ENCODE peak calls at places on chromosomes 5 and 9, in six cellular contexts. K is spleen; Z is IMR-90; M is upper lobe of right lung; W is dorsolateral prefrontal cortex; S is CD4-positive, alpha-beta T cell. A is an unnamed sample.

GRCh38 chr5:76602094-76602726 is 21.0 kb downstream of the F2RL2 start:
- DNase-seq in K (no peak), Z (peak), M (no peak), W (no peak), S (no peak), A (peak)

GRCh38 chr9:77897292-77897691 is 134.3 kb downstream of the GNAQ start:
- DNase-seq in K (no peak), Z (peak), M (no peak), W (no peak), S (no peak), A (peak)

GRCh38 chr9:69325409-69326212 is 596 bp downstream of the ENTREP1 start:
- DNase-seq in K (no peak), Z (no peak), M (peak), W (no peak), S (no peak), A (no peak)

GRCh38 chr5:3896098-3896497 is 300.5 kb downstream of the IRX1 start:
- DNase-seq in K (no peak), Z (no peak), M (no peak), W (no peak), S (no peak), A (no peak)

GRCh38 chr5:132877466-132877865 is 4.0 kb downstream of the LEAP2 start:
- DNase-seq in K (no peak), Z (no peak), M (no peak), W (no peak), S (no peak), A (no peak)

GRCh38 chr5:71681282-71681681 is 37.8 kb upstream of the CARTPT start:
- DNase-seq in K (no peak), Z (no peak), M (no peak), W (no peak), S (no peak), A (peak)

GRCh38 chr9:134259708-134260107 is 66.5 kb upstream of the RXRA start:
- DNase-seq in K (no peak), Z (no peak), M (no peak), W (no peak), S (no peak), A (no peak)

GRCh38 chr5:16981700-16982099 is 45.6 kb upstream of the MYO10 start:
- DNase-seq in K (no peak), Z (no peak), M (no peak), W (no peak), S (no peak), A (no peak)

GRCh38 chr9:33320568-33321261 is 30.4 kb downstream of the NFX1 start:
- DNase-seq in K (no peak), Z (peak), M (no peak), W (no peak), S (no peak), A (peak)

DNA sequence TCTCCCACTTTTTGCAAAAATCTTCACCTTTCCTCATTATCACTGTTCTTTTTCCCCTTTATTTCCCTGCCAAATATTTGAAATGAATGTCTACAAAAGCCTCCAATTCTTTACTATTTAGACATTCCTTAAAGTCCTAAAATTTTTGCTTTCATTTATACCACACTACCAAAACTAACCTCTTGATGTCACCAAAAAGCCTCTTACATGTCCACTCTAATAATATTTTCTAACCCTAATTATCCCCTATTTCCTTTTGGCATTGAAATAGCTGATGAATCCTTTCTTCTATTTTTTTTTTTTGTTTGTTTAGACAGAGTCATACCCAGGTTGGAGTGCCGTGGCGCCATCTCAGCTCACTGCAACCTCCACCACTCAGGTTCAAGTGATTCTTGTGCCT is 32.3 kb upstream of the NRG2 start:
- DNase-seq in K (no peak), Z (peak), M (no peak), W (no peak), S (no peak), A (peak)
- TF ChIP-seq CTCF in K (no peak), Z (peak), M (peak), W (no peak), S (no peak), A (peak)

GRCh38 chr5:60287174-60287771 is 393.7 kb upstream of the PDE4D start:
- DNase-seq in K (no peak), Z (peak), M (peak), W (no peak), S (no peak), A (peak)
- TF ChIP-seq CTCF in K (peak), Z (no peak), M (peak), W (peak), S (no peak), A (peak)

DNA sequence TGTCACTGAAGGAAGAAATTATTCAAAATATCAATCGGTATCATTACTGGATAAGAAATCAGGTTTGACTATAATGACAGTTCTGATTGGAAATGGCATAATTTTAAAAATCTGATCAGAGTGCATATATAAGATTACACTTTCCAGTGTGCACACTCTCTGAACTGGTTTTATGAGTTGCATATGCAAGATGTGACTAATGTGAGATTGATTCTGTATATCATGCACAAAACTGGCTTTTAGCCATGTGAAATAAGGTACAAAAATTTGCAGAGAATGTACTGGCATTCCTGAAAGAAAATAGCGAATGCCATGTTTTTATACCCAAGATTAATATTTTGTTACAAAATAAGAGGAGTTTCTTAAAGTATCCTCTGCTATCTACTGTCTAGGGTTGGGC is 70.6 kb downstream of the LNPEP start:
- DNase-seq in K (no peak), Z (peak), M (no peak), W (no peak), S (no peak), A (peak)
- TF ChIP-seq CTCF in K (no peak), Z (no peak), M (no peak), W (no peak), S (no peak), A (no peak)

DNA sequence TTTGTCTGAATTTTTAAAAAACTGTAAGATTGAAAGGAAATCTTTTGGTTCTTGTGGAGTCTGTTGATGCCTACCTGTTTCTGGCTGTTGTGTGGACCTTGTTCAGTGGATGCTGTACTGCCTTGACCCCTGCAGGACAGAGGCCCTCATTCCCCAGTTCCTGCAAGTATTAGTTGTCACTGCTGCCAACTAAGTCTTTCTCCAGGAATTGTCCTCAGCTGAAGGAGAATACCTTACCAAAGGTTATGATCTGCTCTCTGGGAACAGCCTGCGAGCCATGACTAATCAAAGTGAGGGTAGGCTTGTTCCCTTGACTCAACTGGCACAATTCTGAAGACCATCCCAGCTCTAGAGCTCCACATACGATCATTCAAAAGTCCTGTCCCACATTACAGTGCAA is 145.3 kb upstream of the FST start:
- DNase-seq in K (no peak), Z (peak), M (no peak), W (no peak), S (no peak), A (peak)
- TF ChIP-seq CTCF in K (no peak), Z (peak), M (no peak), W (no peak), S (no peak), A (peak)

DNA sequence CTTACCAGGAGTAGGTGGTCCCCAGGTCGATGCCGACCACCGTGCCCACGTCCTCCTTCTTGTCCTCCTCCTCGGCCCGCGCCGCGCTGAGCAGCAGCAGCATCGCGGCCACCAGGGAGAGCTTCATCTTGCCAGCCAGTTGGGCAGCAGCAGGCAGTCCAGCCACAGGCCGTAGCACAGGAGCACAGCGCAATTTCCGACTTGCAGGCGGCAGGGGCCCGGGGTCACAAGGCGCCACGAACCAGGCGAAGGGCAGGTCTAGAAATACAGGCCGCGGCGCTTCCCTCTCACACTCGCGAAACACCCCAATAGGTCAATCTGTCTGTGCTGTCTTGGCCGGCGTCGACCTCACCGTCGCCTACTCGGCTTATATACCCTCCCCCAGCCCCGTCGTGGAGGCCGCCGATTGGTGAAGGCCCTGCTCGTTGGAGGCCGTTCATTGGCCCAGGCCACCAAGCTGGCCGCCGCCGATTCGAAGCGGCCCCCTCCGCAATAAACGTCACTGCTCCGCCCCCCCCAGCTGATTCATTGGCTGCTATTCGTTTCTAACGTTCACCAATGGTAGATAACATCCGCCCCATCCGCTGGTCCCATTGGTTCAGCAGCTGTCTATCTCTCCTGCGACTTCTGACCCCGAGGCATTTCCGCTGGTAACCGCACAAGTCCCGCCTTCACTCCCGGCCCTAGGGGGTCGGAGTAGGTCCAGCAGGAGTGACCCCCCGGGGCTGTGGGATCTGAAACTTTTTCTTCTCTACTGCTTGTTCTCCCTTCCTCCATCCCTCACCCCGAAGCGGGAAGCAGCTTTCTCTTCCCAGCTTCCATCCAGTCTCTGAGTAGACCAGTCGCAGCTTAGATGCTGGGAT is at the start of gene HSPA5:
- DNase-seq in K (peak), Z (peak), M (peak), W (peak), S (peak), A (peak)
- TF ChIP-seq CTCF in K (no peak), Z (no peak), M (no peak), W (no peak), S (no peak), A (no peak)

GRCh38 chr5:167030500-167031120 is 1260.8 kb upstream of the WWC1 start:
- DNase-seq in K (no peak), Z (no peak), M (no peak), W (no peak), S (no peak), A (no peak)
- TF ChIP-seq CTCF in K (no peak), Z (no peak), M (no peak), W (no peak), S (no peak), A (peak)

DNA sequence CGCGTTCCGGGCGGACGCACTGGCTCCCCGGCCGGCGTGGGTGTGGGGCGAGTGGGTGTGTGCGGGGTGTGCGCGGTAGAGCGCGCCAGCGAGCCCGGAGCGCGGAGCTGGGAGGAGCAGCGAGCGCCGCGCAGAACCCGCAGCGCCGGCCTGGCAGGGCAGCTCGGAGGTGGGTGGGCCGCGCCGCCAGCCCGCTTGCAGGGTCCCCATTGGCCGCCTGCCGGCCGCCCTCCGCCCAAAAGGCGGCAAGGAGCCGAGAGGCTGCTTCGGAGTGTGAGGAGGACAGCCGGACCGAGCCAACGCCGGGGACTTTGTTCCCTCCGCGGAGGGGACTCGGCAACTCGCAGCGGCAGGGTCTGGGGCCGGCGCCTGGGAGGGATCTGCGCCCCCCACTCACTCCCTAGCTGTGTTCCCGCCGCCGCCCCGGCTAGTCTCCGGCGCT is at the start of gene DAPK1:
- DNase-seq in K (peak), Z (no peak), M (peak), W (no peak), S (no peak), A (peak)
- TF ChIP-seq CTCF in K (no peak), Z (no peak), M (peak), W (no peak), S (no peak), A (no peak)

GRCh38 chr5:149439899-149440655 is 61.0 kb upstream of the IL17B start:
- DNase-seq in K (no peak), Z (peak), M (no peak), W (no peak), S (no peak), A (no peak)
- TF ChIP-seq CTCF in K (no peak), Z (peak), M (peak), W (no peak), S (no peak), A (peak)

A was measured in fibroblast of the aortic adventitia.